ENCODE peak calls at places on chromosomes 5 and 9, in nine cellular contexts. E is ascending aorta, N is A673, R is upper lobe of left lung, P is neural progenitor cell, F is upper lobe of right lung, K is H9, M is esophagus muscularis mucosa, H is spleen. Q is an unnamed sample.

GRCh38 chr5:95050708-95051107 is 234.2 kb downstream of the MCTP1 start:
- DNase-seq in E (no peak), N (no peak), P (no peak), F (no peak), K (no peak), R (no peak), H (no peak), M (no peak), Q (no peak)

GRCh38 chr5:177982072-177982727 is 13.8 kb downstream of the PROP1 start:
- DNase-seq in P (peak; percentile 67), N (no peak), M (peak; percentile 90), E (no peak), K (peak; percentile 87), H (no peak), F (peak; percentile 74), R (peak; percentile 82), Q (no peak)

GRCh38 chr9:101449071-101449721 is 13.6 kb upstream of the ALDOB start:
- DNase-seq in N (peak; percentile 60), F (peak; percentile 87), P (peak; percentile 91), K (peak; percentile 92), M (no peak), E (peak; percentile 78), R (peak; percentile 94), H (peak; percentile 91), Q (peak; percentile 90)

GRCh38 chr5:9186069-9186468 is 359.8 kb downstream of the SEMA5A start:
- DNase-seq in F (no peak), P (peak; percentile 8), R (no peak), K (no peak), H (no peak), E (no peak), N (no peak), M (no peak), Q (no peak)

GRCh38 chr9:132301521-132301920 is 53.3 kb downstream of the SETX start:
- DNase-seq in F (no peak), N (no peak), M (no peak), E (no peak), H (no peak), K (no peak), P (no peak), R (no peak), Q (no peak)

GRCh38 chr5:133041910-133042309 is 9.9 kb upstream of the HSPA4 start:
- DNase-seq in E (no peak), H (no peak), R (no peak), M (no peak), P (no peak), F (no peak), N (no peak), K (peak; percentile 40), Q (no peak)

GRCh38 chr9:134689320-134690181 is 47.9 kb downstream of the COL5A1 start:
- DNase-seq in E (peak; percentile 83), K (peak; percentile 84), H (peak; percentile 84), N (peak; percentile 37), R (peak; percentile 86), F (peak; percentile 79), M (no peak), P (peak; percentile 77), Q (peak; percentile 97)

GRCh38 chr5:157955541-157956172 is 96.7 kb upstream of the CLINT1 start:
- DNase-seq in P (no peak), K (no peak), E (no peak), N (no peak), R (no peak), M (no peak), F (no peak), H (no peak), Q (no peak)

GRCh38 chr9:91845839-91846238 is 104.2 kb downstream of the ROR2 start:
- DNase-seq in R (no peak), F (no peak), P (no peak), K (no peak), M (no peak), E (no peak), H (peak; percentile 48), N (peak; percentile 19), Q (no peak)

GRCh38 chr9:91843623-91844111 is 106.4 kb downstream of the ROR2 start:
- DNase-seq in N (no peak), E (no peak), F (no peak), P (peak; percentile 60), M (no peak), H (peak; percentile 71), K (no peak), R (no peak), Q (no peak)

GRCh38 chr9:91843093-91843492 is 106.9 kb downstream of the ROR2 start:
- DNase-seq in E (no peak), K (no peak), H (no peak), P (no peak), M (no peak), F (no peak), N (no peak), R (no peak), Q (no peak)

GRCh38 chr9:91844656-91845291 is 105.3 kb downstream of the ROR2 start:
- DNase-seq in R (no peak), P (no peak), H (peak; percentile 57), F (no peak), N (no peak), M (no peak), K (no peak), E (no peak), Q (no peak)

DNA sequence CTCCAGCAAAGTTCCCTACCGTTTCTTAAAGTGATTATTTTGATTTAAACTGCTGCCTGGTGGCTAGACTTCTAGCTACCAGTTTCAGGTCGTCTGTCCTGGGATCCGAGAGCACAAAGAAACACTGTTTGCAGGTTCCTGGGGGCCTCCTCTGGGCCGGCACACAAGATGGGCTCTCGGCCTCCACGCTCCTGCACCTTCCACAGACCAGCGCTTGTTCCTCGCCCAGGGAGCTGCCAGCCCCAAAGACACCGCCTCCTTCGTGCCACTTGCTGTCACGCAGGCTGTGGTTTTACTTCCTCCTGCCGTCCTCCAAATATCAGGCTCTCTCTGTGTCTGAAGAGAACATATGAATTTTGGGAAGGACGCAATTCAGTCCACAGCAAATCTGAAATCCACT is 105.9 kb downstream of the ROR2 start:
- DNase-seq in R (no peak), K (no peak), P (no peak), E (no peak), M (no peak), N (no peak), H (peak; percentile 69), F (no peak), Q (no peak)
- H3K4me1 ChIP-seq in R (peaks cover 16% of the 10 kb centered on the region), K (no peaks in the 10 kb centered on the region), P (peaks cover 38% of the 10 kb centered on the region), E (no peaks in the 10 kb centered on the region), M (peaks cover 71% of the 10 kb centered on the region), N (peaks cover 28% of the 10 kb centered on the region), H (peaks cover 19% of the 10 kb centered on the region), F (peaks cover 16% of the 10 kb centered on the region), Q (no peaks in the 10 kb centered on the region)

DNA sequence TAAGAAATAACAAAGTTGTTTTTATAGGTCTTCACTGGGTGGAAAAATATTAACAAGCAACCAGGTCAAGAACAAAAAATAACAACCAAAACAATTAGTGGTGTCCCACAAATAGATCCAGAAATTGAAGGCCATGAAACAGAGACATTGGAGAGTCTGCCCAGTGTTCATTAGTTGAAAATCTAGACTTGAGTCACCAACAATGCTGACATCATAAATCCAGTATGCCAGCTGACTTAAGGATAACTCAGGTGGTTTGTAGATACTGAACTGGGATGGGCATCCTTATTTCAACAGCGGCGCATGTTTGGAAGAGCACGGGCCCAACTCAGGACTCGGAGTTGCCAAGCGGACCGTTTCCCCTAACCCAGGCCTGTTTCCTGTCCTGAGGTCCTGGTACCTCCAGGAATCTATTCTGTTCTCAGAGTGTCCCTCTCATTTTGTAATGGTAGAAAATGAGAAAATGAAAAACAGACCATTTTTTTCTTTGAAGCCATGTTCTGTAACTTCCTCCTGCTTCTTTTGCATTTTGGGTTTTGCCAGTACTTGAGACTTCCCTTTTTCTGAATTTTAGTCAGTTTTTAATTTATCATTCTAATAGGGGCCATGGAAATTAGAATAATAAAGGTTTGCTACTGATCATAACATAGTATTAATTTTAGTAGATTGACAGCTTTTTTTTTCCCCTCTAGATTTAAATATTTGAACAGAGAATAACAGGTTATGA is 80.5 kb upstream of the TNFAIP8 start:
- DNase-seq in N (no peak), E (no peak), K (no peak), M (no peak), F (no peak), R (no peak), H (no peak), P (no peak), Q (no peak)
- H3K27ac ChIP-seq in N (no peak overlapping the region), E (peak overlapping the region; percentile 69), K (no peak overlapping the region), M (no peak overlapping the region), F (no peak overlapping the region), R (peak overlapping the region; percentile 59), H (peak overlapping the region; percentile 96), P (no peak overlapping the region), Q (peak overlapping the region; percentile 52)

DNA sequence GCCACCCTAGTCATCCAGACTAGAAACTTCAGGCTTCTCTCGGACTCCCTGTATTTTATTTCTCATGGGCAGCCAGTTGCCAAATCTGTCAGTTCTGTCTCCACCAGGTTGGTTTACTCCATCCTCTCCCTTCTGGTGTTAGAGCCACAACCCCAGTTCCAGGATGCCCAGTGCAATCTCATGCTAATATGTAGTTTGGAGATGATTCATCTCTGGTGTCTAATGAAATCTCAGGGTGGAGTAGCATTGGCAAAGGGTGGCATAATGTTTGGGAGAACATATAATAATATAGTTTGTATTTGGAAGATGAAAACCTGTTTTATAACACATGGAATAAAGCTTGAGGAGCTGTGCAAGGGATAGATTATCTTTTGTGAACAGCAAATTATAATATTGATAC is 30.2 kb downstream of the SLC46A2 start:
- DNase-seq in R (no peak), P (no peak), M (no peak), E (no peak), F (no peak), H (no peak), K (no peak), N (no peak), Q (no peak)
- H3K4me1 ChIP-seq in R (peaks cover 61% of the 10 kb centered on the region), P (no peaks in the 10 kb centered on the region), M (peaks cover 2% of the 10 kb centered on the region), E (no peaks in the 10 kb centered on the region), F (peaks cover 52% of the 10 kb centered on the region), H (peaks cover 51% of the 10 kb centered on the region), K (no peaks in the 10 kb centered on the region), N (no peaks in the 10 kb centered on the region), Q (peaks cover 38% of the 10 kb centered on the region)

GRCh38 chr9:89448381-89448780 is 49.5 kb downstream of the SEMA4D start:
- DNase-seq in H (peak; percentile 77), F (no peak), K (no peak), N (no peak), R (peak; percentile 49), M (no peak), P (no peak), E (no peak), Q (no peak)

GRCh38 chr9:89445801-89446228 is 52.1 kb downstream of the SEMA4D start:
- DNase-seq in E (no peak), F (no peak), K (no peak), P (no peak), N (no peak), R (no peak), M (no peak), H (peak; percentile 43), Q (no peak)

GRCh38 chr9:89447416-89447815 is 50.5 kb downstream of the SEMA4D start:
- DNase-seq in K (no peak), E (no peak), N (no peak), R (no peak), F (no peak), H (peak; percentile 66), M (no peak), P (no peak), Q (no peak)

GRCh38 chr9:89445135-89445797 is 52.6 kb downstream of the SEMA4D start:
- DNase-seq in F (no peak), P (no peak), M (no peak), N (no peak), H (peak; percentile 20), E (no peak), K (no peak), R (no peak), Q (no peak)

DNA sequence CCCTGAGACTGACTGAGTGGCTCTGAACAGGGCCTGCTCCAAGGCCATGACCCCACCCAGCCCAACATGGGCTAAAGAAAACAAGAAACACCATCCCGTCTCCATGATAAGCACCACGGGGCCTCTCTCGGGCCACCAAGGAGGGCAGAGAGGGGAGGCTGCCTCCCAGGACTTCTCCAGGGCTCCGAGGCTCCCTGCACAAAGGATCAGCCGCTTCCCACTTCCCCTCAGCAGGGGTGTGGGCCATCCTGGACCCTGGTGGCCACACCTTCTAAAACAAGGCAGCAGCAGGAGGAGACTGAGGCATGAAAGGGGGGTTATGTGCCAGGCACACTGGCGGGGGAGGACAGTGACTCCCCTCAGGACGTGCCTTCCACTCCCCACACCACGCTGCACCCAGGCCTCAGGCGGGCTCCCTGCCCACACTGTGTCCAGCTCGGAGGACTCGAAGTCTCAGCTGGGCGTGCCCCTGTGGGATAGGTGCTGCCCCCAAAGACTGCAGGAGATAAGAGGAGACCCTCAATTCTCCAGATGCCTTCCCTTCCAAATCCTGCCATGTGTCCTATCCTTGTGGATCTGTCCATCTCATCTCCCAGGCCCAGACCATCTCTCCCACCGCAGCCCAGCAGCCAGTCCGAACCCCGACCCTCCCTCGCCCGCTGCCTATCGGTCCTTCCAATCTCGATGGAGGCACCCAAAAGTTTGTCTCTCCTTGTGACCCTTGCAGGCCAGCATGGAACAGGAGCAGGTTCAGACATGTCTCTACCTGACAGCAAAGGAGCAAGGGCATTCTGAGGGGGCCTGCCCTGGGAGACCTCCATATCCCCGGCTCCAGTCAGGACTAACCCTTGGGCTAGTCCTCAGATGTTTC is 51.2 kb downstream of the SEMA4D start:
- DNase-seq in E (no peak), P (no peak), N (no peak), R (peak; percentile 55), K (no peak), H (peak; percentile 69), M (no peak), F (no peak), Q (no peak)
- H3K27ac ChIP-seq in E (no peak overlapping the region), P (no peak overlapping the region), N (no peak overlapping the region), R (no peak overlapping the region), K (no peak overlapping the region), H (peak overlapping the region; percentile 73), M (no peak overlapping the region), F (no peak overlapping the region), Q (no peak overlapping the region)

Q was measured in osteoblast.